ENCODE peak calls at places on chromosomes 4 and X, in nine cellular contexts. W, N, P, D, U, Y, V, C and L are unnamed samples.

GRCh38 chrX:39645059-39645895 is 452.5 kb downstream of the BCOR start:
- DNase-seq in Y (no peak), P (peak), W (peak), C (peak), D (peak), N (no peak), V (peak), U (peak), L (peak)

GRCh38 chr4:100311181-100311580 is 120.9 kb upstream of the DDIT4L start:
- DNase-seq in Y (no peak), N (no peak), V (no peak), U (peak), C (no peak), P (no peak), W (peak), D (no peak), L (peak)

GRCh38 chrX:104697264-104697663 is 131.3 kb downstream of the IL1RAPL2 start:
- DNase-seq in P (no peak), W (no peak), U (no peak), N (no peak), C (peak), V (no peak), Y (no peak), D (no peak), L (no peak)

GRCh38 chr4:78528327-78528726 is 23.2 kb upstream of the ANXA3 start:
- DNase-seq in U (peak), V (no peak), D (no peak), Y (no peak), W (peak), P (no peak), N (no peak), C (no peak), L (peak)

GRCh38 chrX:43500996-43501694 is 155.0 kb upstream of the MAOA start:
- DNase-seq in N (no peak), C (no peak), Y (no peak), W (no peak), D (no peak), U (no peak), P (no peak), V (no peak), L (no peak)

GRCh38 chrX:10325606-10326005 is 168.8 kb downstream of the CLCN4 start:
- DNase-seq in Y (no peak), C (no peak), U (no peak), V (peak), D (no peak), N (no peak), W (peak), P (no peak), L (no peak)

GRCh38 chr4:147580396-147580795 is 36.8 kb upstream of the TMEM184C start:
- DNase-seq in W (peak), D (no peak), V (no peak), P (no peak), C (no peak), U (peak), N (no peak), Y (no peak), L (peak)

GRCh38 chrX:124231454-124231853 is 101.0 kb upstream of the TEX13D start:
- DNase-seq in W (no peak), Y (no peak), N (no peak), P (no peak), D (no peak), C (no peak), V (no peak), U (no peak), L (no peak)